ENCODE peak calls at places on chromosomes 11 and 22, in eight cellular contexts. D is bronchial epithelial cell; I is activated T-cell treated with anti-CD3 and anti-CD28 coated beads for 1 hour; V is memory B cell; P is stimulated activated CD8-positive, alpha-beta memory T cell treated with anti-CD3 and anti-CD28 coated beads, Interleukin-7, amount 100 ng/mL, for 24 hours; S is hepatocyte; F is left ventricle myocardium inferior; O is activated CD8-positive, alpha-beta memory T cell treated with anti-CD3 and anti-CD28 coated beads for 24 hours. R is an unnamed sample.

GRCh38 chr11:124075841-124076571 is 34.9 kb upstream of the OR10G7 start:
- DNase-seq in S (no peak), D (no peak), O (no peak), P (no peak), V (no peak), I (no peak), F (no peak), R (no peak)

GRCh38 chr22:30348837-30349236 is 7.9 kb downstream of the SF3A1 start:
- DNase-seq in S (no peak), V (no peak), D (no peak), O (no peak), I (no peak), F (no peak), P (no peak), R (no peak)

GRCh38 chr22:25898707-25899365 is 156.8 kb downstream of the MYO18B start:
- DNase-seq in S (peak), I (no peak), O (no peak), F (no peak), V (no peak), D (no peak), P (no peak), R (no peak)

GRCh38 chr11:109426442-109426841 is 4.5 kb downstream of the C11orf87 start:
- DNase-seq in S (no peak), O (no peak), P (no peak), D (peak), F (no peak), V (no peak), I (no peak), R (no peak)

GRCh38 chr11:112439614-112440013 is 179.0 kb upstream of the PLET1 start:
- DNase-seq in P (no peak), I (no peak), S (no peak), O (no peak), V (no peak), F (no peak), D (no peak), R (no peak)

GRCh38 chr22:36385491-36386350 is 2.0 kb downstream of the MYH9 start:
- DNase-seq in O (peak), V (no peak), S (peak), P (no peak), F (peak), D (peak), I (peak), R (no peak)

GRCh38 chr22:12601870-12602779 is 2925.9 kb upstream of the OR11H1 start:
- DNase-seq in S (peak), O (no peak), V (no peak), I (no peak), F (peak), D (no peak), P (no peak), R (no peak)

GRCh38 chr11:66113132-66113856 is 43.2 kb downstream of the PACS1 start:
- DNase-seq in I (no peak), F (no peak), D (peak), O (no peak), S (peak), V (no peak), P (no peak), R (no peak)

GRCh38 chr11:70365536-70365912 is 32.8 kb upstream of the CTTN start:
- DNase-seq in S (no peak), P (no peak), O (peak), V (no peak), F (no peak), D (no peak), I (no peak), R (no peak)

GRCh38 chr11:65854871-65855837 is 2.8 kb downstream of the CFL1 start:
- DNase-seq in D (no peak), I (no peak), O (no peak), S (no peak), P (no peak), F (no peak), V (no peak), R (no peak)

GRCh38 chr11:110113507-110113906 is 20.3 kb downstream of the ZC3H12C start:
- DNase-seq in S (no peak), P (no peak), V (no peak), O (no peak), I (no peak), D (no peak), F (no peak), R (no peak)

GRCh38 chr11:60831501-60832079 is 10.3 kb upstream of the CCDC86 start:
- DNase-seq in I (no peak), D (peak), V (no peak), S (no peak), F (no peak), O (no peak), P (no peak), R (no peak)

GRCh38 chr11:10263929-10264328 is 30.1 kb downstream of the SBF2 start:
- DNase-seq in P (no peak), I (no peak), V (no peak), D (peak), O (no peak), S (no peak), F (no peak), R (no peak)

GRCh38 chr22:43992331-43992821 is 31.7 kb upstream of the PARVB start:
- DNase-seq in I (no peak), V (no peak), S (no peak), F (no peak), D (no peak), P (no peak), O (no peak), R (no peak)

GRCh38 chr11:48154162-48154561 is 62.4 kb upstream of the OR4B1 start:
- DNase-seq in S (no peak), I (no peak), F (no peak), V (no peak), P (no peak), D (peak), O (no peak), R (no peak)

R was measured in effector memory CD8-positive, alpha-beta T cell.